ENCODE peak calls at places on chromosome 18, in six cellular contexts. One of them, this sample, is unnamed.

GRCh38 chr18:34978533-34978893 is 62.7 kb upstream of the MAPRE2 start:
- DNase-seq in SK-N-SH: no peak
- DNase-seq in fibroblast of lung: no peak
- DNase-seq in right cardiac atrium: no peak
- DNase-seq in neuronal stem cell: no peak
- DNase-seq in tibial artery: no peak
- DNase-seq in this sample: no peak

GRCh38 chr18:78934003-78934402 is 45.6 kb upstream of the SALL3 start:
- DNase-seq in SK-N-SH: no peak
- DNase-seq in fibroblast of lung: no peak
- DNase-seq in right cardiac atrium: no peak
- DNase-seq in neuronal stem cell: no peak
- DNase-seq in tibial artery: no peak
- DNase-seq in this sample: no peak

GRCh38 chr18:55439036-55439435 is 149.0 kb downstream of the TCF4 start:
- DNase-seq in SK-N-SH: no peak
- DNase-seq in fibroblast of lung: no peak
- DNase-seq in right cardiac atrium: no peak
- DNase-seq in neuronal stem cell: no peak
- DNase-seq in tibial artery: no peak
- DNase-seq in this sample: no peak

GRCh38 chr18:12034241-12035100 is 53.2 kb downstream of the IMPA2 start:
- DNase-seq in SK-N-SH: no peak
- DNase-seq in fibroblast of lung: no peak
- DNase-seq in right cardiac atrium: no peak
- DNase-seq in neuronal stem cell: no peak
- DNase-seq in tibial artery: no peak
- DNase-seq in this sample: no peak

GRCh38 chr18:24995056-24995455 is 356.9 kb downstream of the ZNF521 start:
- DNase-seq in SK-N-SH: no peak
- DNase-seq in fibroblast of lung: peak
- DNase-seq in right cardiac atrium: no peak
- DNase-seq in neuronal stem cell: no peak
- DNase-seq in tibial artery: no peak
- DNase-seq in this sample: no peak

GRCh38 chr18:53380063-53380639 is 844.3 kb downstream of the MBD2 start:
- DNase-seq in SK-N-SH: peak
- DNase-seq in fibroblast of lung: peak
- DNase-seq in right cardiac atrium: no peak
- DNase-seq in neuronal stem cell: peak
- DNase-seq in tibial artery: no peak
- DNase-seq in this sample: no peak

GRCh38 chr18:79517322-79517721 is 121.6 kb downstream of the NFATC1 start:
- DNase-seq in SK-N-SH: no peak
- DNase-seq in fibroblast of lung: no peak
- DNase-seq in right cardiac atrium: no peak
- DNase-seq in neuronal stem cell: no peak
- DNase-seq in tibial artery: no peak
- DNase-seq in this sample: no peak

GRCh38 chr18:44321868-44322590 is 358.7 kb upstream of the SETBP1 start:
- DNase-seq in SK-N-SH: no peak
- DNase-seq in fibroblast of lung: no peak
- DNase-seq in right cardiac atrium: peak
- DNase-seq in neuronal stem cell: no peak
- DNase-seq in tibial artery: no peak
- DNase-seq in this sample: no peak

GRCh38 chr18:64807560-64807959 is 658.7 kb upstream of the LINC00305 start:
- DNase-seq in SK-N-SH: no peak
- DNase-seq in fibroblast of lung: no peak
- DNase-seq in right cardiac atrium: no peak
- DNase-seq in neuronal stem cell: no peak
- DNase-seq in tibial artery: no peak
- DNase-seq in this sample: no peak

GRCh38 chr18:55483472-55483871 is 104.5 kb downstream of the TCF4 start:
- DNase-seq in SK-N-SH: no peak
- DNase-seq in fibroblast of lung: no peak
- DNase-seq in right cardiac atrium: no peak
- DNase-seq in neuronal stem cell: no peak
- DNase-seq in tibial artery: no peak
- DNase-seq in this sample: no peak

GRCh38 chr18:7878265-7879173 is 311.4 kb downstream of the PTPRM start:
- DNase-seq in SK-N-SH: no peak
- DNase-seq in fibroblast of lung: no peak
- DNase-seq in right cardiac atrium: no peak
- DNase-seq in neuronal stem cell: peak
- DNase-seq in tibial artery: no peak
- DNase-seq in this sample: no peak

GRCh38 chr18:59787998-59788875 is 91.0 kb upstream of the CCBE1 start:
- DNase-seq in SK-N-SH: no peak
- DNase-seq in fibroblast of lung: peak
- DNase-seq in right cardiac atrium: no peak
- DNase-seq in neuronal stem cell: no peak
- DNase-seq in tibial artery: no peak
- DNase-seq in this sample: no peak

GRCh38 chr18:62876106-62876505 is 160.8 kb downstream of the PHLPP1 start:
- DNase-seq in SK-N-SH: no peak
- DNase-seq in fibroblast of lung: peak
- DNase-seq in right cardiac atrium: no peak
- DNase-seq in neuronal stem cell: no peak
- DNase-seq in tibial artery: no peak
- DNase-seq in this sample: no peak

GRCh38 chr18:70416496-70416895 is 127.7 kb downstream of the SOCS6 start:
- DNase-seq in SK-N-SH: no peak
- DNase-seq in fibroblast of lung: no peak
- DNase-seq in right cardiac atrium: no peak
- DNase-seq in neuronal stem cell: no peak
- DNase-seq in tibial artery: no peak
- DNase-seq in this sample: no peak

GRCh38 chr18:46630160-46630559 is 26.9 kb downstream of the LOXHD1 start:
- DNase-seq in SK-N-SH: no peak
- DNase-seq in fibroblast of lung: peak
- DNase-seq in right cardiac atrium: no peak
- DNase-seq in neuronal stem cell: no peak
- DNase-seq in tibial artery: no peak
- DNase-seq in this sample: no peak

GRCh38 chr18:54612237-54612636 is 21.2 kb downstream of the DYNAP start:
- DNase-seq in SK-N-SH: no peak
- DNase-seq in fibroblast of lung: peak
- DNase-seq in right cardiac atrium: no peak
- DNase-seq in neuronal stem cell: no peak
- DNase-seq in tibial artery: no peak
- DNase-seq in this sample: no peak

GRCh38 chr18:2895391-2895790 is 48.6 kb downstream of the EMILIN2 start:
- DNase-seq in SK-N-SH: no peak
- DNase-seq in fibroblast of lung: no peak
- DNase-seq in right cardiac atrium: no peak
- DNase-seq in neuronal stem cell: no peak
- DNase-seq in tibial artery: no peak
- DNase-seq in this sample: no peak

GRCh38 chr18:62883937-62884735 is 168.8 kb downstream of the PHLPP1 start:
- DNase-seq in SK-N-SH: no peak
- DNase-seq in fibroblast of lung: no peak
- DNase-seq in right cardiac atrium: no peak
- DNase-seq in neuronal stem cell: no peak
- DNase-seq in tibial artery: no peak
- DNase-seq in this sample: no peak

DNA sequence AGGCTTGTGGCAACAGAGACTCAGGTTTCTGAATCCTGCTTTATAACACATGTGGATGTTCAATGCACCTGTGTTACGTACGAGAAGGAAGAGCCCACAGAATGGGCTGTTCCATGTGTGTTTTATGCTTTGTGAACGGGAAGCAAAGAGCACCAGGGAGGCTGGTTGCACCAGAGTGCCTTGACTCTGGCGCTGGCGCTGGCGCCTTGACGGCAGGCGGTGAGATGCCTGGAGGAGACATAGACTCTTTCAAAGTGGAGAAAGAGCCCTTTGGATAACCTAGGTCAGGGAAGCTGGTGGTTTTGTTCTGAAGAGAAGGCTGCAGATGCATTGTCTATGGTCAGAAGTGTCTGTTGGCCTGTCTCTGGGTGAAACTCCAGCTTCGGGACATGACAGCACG is 80.2 kb upstream of the APCDD1 start:
- DNase-seq in SK-N-SH: no peak
- DNase-seq in fibroblast of lung: no peak
- DNase-seq in right cardiac atrium: no peak
- DNase-seq in neuronal stem cell: no peak
- DNase-seq in tibial artery: no peak
- DNase-seq in this sample: no peak
- H3K27ac ChIP-seq in SK-N-SH: no peak
- H3K27ac ChIP-seq in fibroblast of lung: no peak
- H3K27ac ChIP-seq in right cardiac atrium: no peak
- H3K27ac ChIP-seq in neuronal stem cell: no peak
- H3K27ac ChIP-seq in tibial artery: no peak
- H3K27ac ChIP-seq in this sample: no peak

GRCh38 chr18:57927511-57927910 is 116.5 kb upstream of the NEDD4L start:
- DNase-seq in SK-N-SH: no peak
- DNase-seq in fibroblast of lung: no peak
- DNase-seq in right cardiac atrium: no peak
- DNase-seq in neuronal stem cell: no peak
- DNase-seq in tibial artery: no peak
- DNase-seq in this sample: no peak

GRCh38 chr18:57922885-57923284 is 119.8 kb upstream of the ATP8B1 start:
- DNase-seq in SK-N-SH: no peak
- DNase-seq in fibroblast of lung: no peak
- DNase-seq in right cardiac atrium: no peak
- DNase-seq in neuronal stem cell: no peak
- DNase-seq in tibial artery: no peak
- DNase-seq in this sample: no peak

GRCh38 chr18:57921708-57922107 is 118.6 kb upstream of the ATP8B1 start:
- DNase-seq in SK-N-SH: no peak
- DNase-seq in fibroblast of lung: peak
- DNase-seq in right cardiac atrium: no peak
- DNase-seq in neuronal stem cell: no peak
- DNase-seq in tibial artery: no peak
- DNase-seq in this sample: no peak

GRCh38 chr18:57925706-57926105 is 118.3 kb upstream of the NEDD4L start:
- DNase-seq in SK-N-SH: no peak
- DNase-seq in fibroblast of lung: peak
- DNase-seq in right cardiac atrium: no peak
- DNase-seq in neuronal stem cell: no peak
- DNase-seq in tibial artery: no peak
- DNase-seq in this sample: no peak

GRCh38 chr18:57923606-57924005 is 120.4 kb upstream of the NEDD4L start:
- DNase-seq in SK-N-SH: no peak
- DNase-seq in fibroblast of lung: no peak
- DNase-seq in right cardiac atrium: no peak
- DNase-seq in neuronal stem cell: no peak
- DNase-seq in tibial artery: no peak
- DNase-seq in this sample: no peak
- H3K27ac ChIP-seq in SK-N-SH: no peak
- H3K27ac ChIP-seq in fibroblast of lung: no peak
- H3K27ac ChIP-seq in right cardiac atrium: no peak
- H3K27ac ChIP-seq in neuronal stem cell: no peak
- H3K27ac ChIP-seq in tibial artery: no peak
- H3K27ac ChIP-seq in this sample: no peak

GRCh38 chr18:9133225-9133624 is 3.4 kb upstream of the ANKRD12 start:
- DNase-seq in SK-N-SH: no peak
- DNase-seq in fibroblast of lung: no peak
- DNase-seq in right cardiac atrium: no peak
- DNase-seq in neuronal stem cell: no peak
- DNase-seq in tibial artery: no peak
- DNase-seq in this sample: no peak
- H3K27ac ChIP-seq in SK-N-SH: no peak
- H3K27ac ChIP-seq in fibroblast of lung: no peak
- H3K27ac ChIP-seq in right cardiac atrium: no peak
- H3K27ac ChIP-seq in neuronal stem cell: no peak
- H3K27ac ChIP-seq in tibial artery: peak
- H3K27ac ChIP-seq in this sample: no peak

DNA sequence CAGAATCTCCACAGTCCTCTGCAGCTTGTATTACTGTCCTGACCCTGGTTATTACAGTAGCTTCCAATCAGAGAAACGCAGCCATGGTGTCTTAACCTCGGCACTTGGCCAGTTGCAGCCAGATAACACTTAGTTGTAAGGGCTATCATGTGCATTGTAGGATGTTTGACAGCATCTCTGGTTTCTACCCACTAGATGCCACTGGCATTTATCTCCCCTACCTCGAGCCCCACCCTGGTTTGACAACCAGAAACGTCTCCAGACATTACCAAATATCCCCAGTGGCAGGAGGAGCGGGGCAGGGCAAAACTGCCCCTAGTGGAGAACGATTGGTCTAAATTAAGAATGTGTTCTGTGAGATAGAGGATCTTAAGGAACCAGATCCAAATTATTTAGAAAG is 13.1 kb downstream of the DSG2 start:
- DNase-seq in SK-N-SH: no peak
- DNase-seq in fibroblast of lung: no peak
- DNase-seq in right cardiac atrium: no peak
- DNase-seq in neuronal stem cell: no peak
- DNase-seq in tibial artery: no peak
- DNase-seq in this sample: no peak
- H3K27ac ChIP-seq in SK-N-SH: no peak
- H3K27ac ChIP-seq in fibroblast of lung: no peak
- H3K27ac ChIP-seq in right cardiac atrium: no peak
- H3K27ac ChIP-seq in neuronal stem cell: no peak
- H3K27ac ChIP-seq in tibial artery: no peak
- H3K27ac ChIP-seq in this sample: no peak

This sample was measured in lower lobe of right lung.